ENCODE peak calls at places on chromosomes 2 and 18, in ten cellular contexts. G, E, W, N, U, C, Y, P, D and X are unnamed samples.

GRCh38 chr18:9137168-9138066 is 836 bp downstream of the ANKRD12 start:
- DNase-seq in U (peak; percentile 64), Y (peak; percentile 81), W (no peak), D (peak; percentile 73), P (peak; percentile 62), G (peak; percentile 62), C (no peak), N (peak; percentile 91), E (peak; percentile 61), X (peak; percentile 45)

GRCh38 chr2:132627542-132627941 is 42.5 kb downstream of the LYPD1 start:
- DNase-seq in E (no peak), U (no peak), C (no peak), W (no peak), D (no peak), G (no peak), Y (no peak), N (no peak), P (peak; percentile 5), X (no peak)

GRCh38 chr2:72893594-72894319 is 6.5 kb downstream of the SPR start:
- DNase-seq in U (peak; percentile 84), N (peak; percentile 70), E (peak; percentile 55), C (no peak), W (no peak), Y (peak; percentile 79), P (peak; percentile 50), G (peak; percentile 82), D (peak; percentile 42), X (peak; percentile 58)

GRCh38 chr18:13477147-13477683 is 249.1 kb downstream of the FAM210A start:
- DNase-seq in Y (no peak), W (no peak), E (no peak), C (no peak), U (no peak), D (no peak), P (no peak), N (no peak), G (no peak), X (no peak)

GRCh38 chr2:44560961-44561360 is 199.2 kb downstream of the CAMKMT start:
- DNase-seq in N (no peak), P (no peak), G (no peak), W (no peak), Y (peak; percentile 43), C (no peak), D (no peak), E (peak; percentile 97), U (no peak), X (no peak)

GRCh38 chr2:231568098-231568784 is 24.4 kb upstream of the TEX44 start:
- DNase-seq in W (no peak), P (no peak), Y (no peak), E (no peak), U (no peak), C (no peak), D (no peak), N (no peak), G (no peak), X (no peak)

GRCh38 chr18:36028859-36029258 is 38.5 kb downstream of the RPRD1A start:
- DNase-seq in G (no peak), D (peak; percentile 81), E (no peak), C (no peak), U (no peak), N (no peak), Y (no peak), W (no peak), P (no peak), X (no peak)

GRCh38 chr18:22515250-22515649 is 97.5 kb upstream of the CTAGE1 start:
- DNase-seq in W (no peak), P (no peak), D (no peak), C (no peak), N (no peak), U (no peak), E (no peak), Y (no peak), G (no peak), X (no peak)

GRCh38 chr18:12253517-12254136 is 534 bp upstream of the CIDEA start:
- DNase-seq in P (no peak), Y (no peak), U (no peak), D (peak; percentile 51), C (no peak), G (no peak), W (no peak), E (no peak), N (no peak), X (no peak)

GRCh38 chr2:238262496-238263122 is 22.8 kb upstream of the HES6 start:
- DNase-seq in G (no peak), E (no peak), W (no peak), D (no peak), P (no peak), U (no peak), Y (no peak), N (no peak), C (no peak), X (no peak)

GRCh38 chr18:56747032-56747658 is 96.0 kb downstream of the WDR7 start:
- DNase-seq in P (no peak), C (no peak), Y (no peak), E (no peak), W (no peak), G (no peak), U (no peak), N (no peak), D (no peak), X (no peak)

GRCh38 chr2:9408641-9409151 is 14.6 kb downstream of the ITGB1BP1 start:
- DNase-seq in N (no peak), U (no peak), W (no peak), E (peak; percentile 53), D (no peak), P (no peak), Y (no peak), C (no peak), G (no peak), X (no peak)

GRCh38 chr2:64250751-64251405 is 106.7 kb upstream of the PELI1 start:
- DNase-seq in W (no peak), P (no peak), G (no peak), U (no peak), C (no peak), Y (no peak), N (no peak), D (no peak), E (peak; percentile 20), X (no peak)

GRCh38 chr2:199659207-199659606 is 191.8 kb downstream of the FTCDNL1 start:
- DNase-seq in G (no peak), W (no peak), Y (peak; percentile 19), N (peak; percentile 28), C (no peak), U (peak; percentile 58), D (no peak), P (peak; percentile 8), E (no peak), X (peak; percentile 30)

GRCh38 chr2:69817739-69818494 is 11.5 kb upstream of the GMCL1 start:
- DNase-seq in W (no peak), C (no peak), P (no peak), D (no peak), U (no peak), G (no peak), Y (peak; percentile 62), E (no peak), N (no peak), X (no peak)

GRCh38 chr18:56508637-56509036 is 129.8 kb downstream of the TXNL1 start:
- DNase-seq in P (no peak), U (no peak), N (no peak), G (no peak), Y (peak; percentile 18), C (no peak), E (no peak), W (no peak), D (peak; percentile 10), X (no peak)

GRCh38 chr2:210233487-210233886 is 8.2 kb upstream of the ACADL start:
- DNase-seq in P (no peak), C (no peak), Y (no peak), D (peak; percentile 90), U (no peak), W (no peak), G (no peak), E (no peak), N (no peak), X (no peak)

DNA sequence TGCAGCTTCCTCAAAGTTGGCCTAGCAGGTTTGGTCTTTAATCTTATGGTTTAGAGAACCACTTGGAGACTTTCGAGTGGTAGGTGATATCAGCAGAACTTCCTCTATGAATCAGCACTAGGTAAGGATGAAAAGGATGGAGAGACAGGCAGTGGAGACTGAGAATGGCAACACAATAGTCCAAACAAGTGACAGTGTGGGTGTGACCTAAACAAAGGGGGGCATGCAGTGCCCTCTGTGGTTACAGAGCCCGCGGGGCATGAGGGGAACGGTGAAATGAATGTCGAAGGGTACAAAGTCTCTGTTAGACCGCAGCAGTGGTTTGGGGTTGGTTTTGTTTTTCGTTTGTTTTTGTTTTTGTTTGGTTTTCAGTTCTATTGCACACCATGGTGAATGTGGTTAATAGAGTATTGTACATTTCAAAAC is 143.9 kb downstream of the L3MBTL4 start:
- DNase-seq in Y (no peak), P (no peak), D (no peak), W (no peak), U (no peak), E (no peak), G (no peak), N (no peak), C (no peak), X (no peak)
- TF ChIP-seq CTCF in Y (no peak), P (no peak), D (no peak), W (no peak), U (no peak), E (no peak), G (no peak), N (no peak), C (no peak), X (no peak)

GRCh38 chr2:163887182-163887581 is 151.4 kb upstream of the FIGN start:
- DNase-seq in G (no peak), Y (no peak), E (no peak), U (no peak), P (no peak), N (no peak), C (no peak), D (no peak), W (no peak), X (no peak)
- TF ChIP-seq CTCF in G (no peak), Y (peak; percentile 43), E (peak; percentile 34), U (peak; percentile 78), P (peak; percentile 25), N (peak; percentile 31), C (peak; percentile 73), D (no peak), W (no peak), X (peak; percentile 43)

GRCh38 chr2:75808039-75808438 is 97.3 kb upstream of the GCFC2 start:
- DNase-seq in W (no peak), U (no peak), D (no peak), Y (no peak), E (peak; percentile 55), N (no peak), P (peak; percentile 38), C (no peak), G (no peak), X (no peak)

GRCh38 chr2:75808793-75809535 is 98.2 kb upstream of the GCFC2 start:
- DNase-seq in W (no peak), D (no peak), C (no peak), N (no peak), P (no peak), Y (no peak), G (no peak), U (no peak), E (no peak), X (no peak)

GRCh38 chr2:75810931-75811330 is 100.2 kb upstream of the GCFC2 start:
- DNase-seq in N (no peak), G (no peak), P (no peak), E (no peak), C (no peak), D (no peak), Y (no peak), U (no peak), W (no peak), X (no peak)
- TF ChIP-seq CTCF in N (no peak), G (no peak), P (no peak), E (no peak), C (no peak), D (no peak), Y (no peak), U (no peak), W (no peak), X (no peak)

GRCh38 chr2:234564719-234565118 is 67.8 kb upstream of the ARL4C start:
- DNase-seq in E (no peak), U (no peak), Y (peak; percentile 43), W (peak; percentile 57), N (peak; percentile 53), D (no peak), P (no peak), G (no peak), C (no peak), X (no peak)
- TF ChIP-seq CTCF in E (peak; percentile 51), U (no peak), Y (no peak), W (peak; percentile 53), N (peak; percentile 44), D (no peak), P (peak; percentile 8), G (peak; percentile 47), C (peak; percentile 81), X (no peak)